ENCODE peak calls at places on chromosomes 5 and 9, in six cellular contexts. Z is K562, M is MG63, N is uterus, I is skeletal muscle cell, Q is lower leg skin. X is an unnamed sample.

GRCh38 chr5:57166250-57166649 is 7.6 kb upstream of the GPBP1 start:
- DNase-seq in Z (peak), M (no peak), N (no peak), I (no peak), Q (no peak), X (no peak)

GRCh38 chr9:673264-673965 is 168.1 kb upstream of the DMRT1 start:
- DNase-seq in Z (no peak), M (peak), N (no peak), I (no peak), Q (no peak), X (no peak)

GRCh38 chr5:145178667-145179523 is 656.2 kb downstream of the PRELID2 start:
- DNase-seq in Z (no peak), M (no peak), N (no peak), I (no peak), Q (no peak), X (no peak)

GRCh38 chr9:34334337-34334824 is 5.0 kb downstream of the NUDT2 start:
- DNase-seq in Z (no peak), M (no peak), N (no peak), I (no peak), Q (no peak), X (no peak)

GRCh38 chr9:90808890-90809685 is 7.5 kb downstream of the SYK start:
- DNase-seq in Z (no peak), M (no peak), N (no peak), I (no peak), Q (peak), X (no peak)

GRCh38 chr5:168833936-168834335 is 254.8 kb upstream of the PANK3 start:
- DNase-seq in Z (no peak), M (no peak), N (no peak), I (no peak), Q (no peak), X (no peak)

GRCh38 chr5:76947064-76947463 is 5.8 kb upstream of the CRHBP start:
- DNase-seq in Z (peak), M (no peak), N (no peak), I (no peak), Q (no peak), X (no peak)

GRCh38 chr5:127942246-127943060 is 141.1 kb upstream of the SLC12A2 start:
- DNase-seq in Z (no peak), M (no peak), N (no peak), I (no peak), Q (no peak), X (no peak)

GRCh38 chr5:146656638-146657037 is 140.6 kb upstream of the GPR151 start:
- DNase-seq in Z (no peak), M (no peak), N (no peak), I (no peak), Q (no peak), X (no peak)

GRCh38 chr9:36187414-36187813 is 3.3 kb upstream of the CLTA start:
- DNase-seq in Z (no peak), M (peak), N (no peak), I (peak), Q (no peak), X (peak)

GRCh38 chr5:165161204-165161603 is 1655.8 kb downstream of the MAT2B start:
- DNase-seq in Z (no peak), M (no peak), N (no peak), I (no peak), Q (no peak), X (no peak)

GRCh38 chr9:95192631-95193030 is 124.9 kb downstream of the FANCC start:
- DNase-seq in Z (no peak), M (no peak), N (no peak), I (no peak), Q (no peak), X (no peak)

GRCh38 chr5:166720026-166720425 is 1571.4 kb upstream of the WWC1 start:
- DNase-seq in Z (no peak), M (no peak), N (no peak), I (peak), Q (no peak), X (no peak)

GRCh38 chr5:176608937-176609723 is 826 bp downstream of the GPRIN1 start:
- DNase-seq in Z (peak), M (peak), N (no peak), I (no peak), Q (no peak), X (no peak)

GRCh38 chr9:112049834-112050516 is 125.1 kb downstream of the SUSD1 start:
- DNase-seq in Z (no peak), M (peak), N (no peak), I (no peak), Q (no peak), X (no peak)

GRCh38 chr5:95178046-95178651 is 106.7 kb downstream of the MCTP1 start:
- DNase-seq in Z (peak), M (peak), N (no peak), I (peak), Q (no peak), X (peak)

GRCh38 chr9:129382281-129383004 is 204.4 kb upstream of the IER5L start:
- DNase-seq in Z (no peak), M (no peak), N (peak), I (no peak), Q (no peak), X (no peak)

GRCh38 chr5:171152382-171152781 is 156.7 kb upstream of the TLX3 start:
- DNase-seq in Z (peak), M (no peak), N (no peak), I (peak), Q (no peak), X (no peak)

GRCh38 chr5:56480305-56481146 is 247.4 kb upstream of the ANKRD55 start:
- DNase-seq in Z (no peak), M (peak), N (peak), I (peak), Q (peak), X (no peak)

GRCh38 chr5:158140120-158140778 is 281.3 kb upstream of the CLINT1 start:
- DNase-seq in Z (no peak), M (peak), N (peak), I (no peak), Q (no peak), X (no peak)

GRCh38 chr5:29382735-29383280 is 1810.7 kb upstream of the CDH6 start:
- DNase-seq in Z (peak), M (no peak), N (no peak), I (no peak), Q (no peak), X (no peak)

GRCh38 chr5:178464431-178465048 is 125.7 kb downstream of the COL23A1 start:
- DNase-seq in Z (no peak), M (no peak), N (no peak), I (no peak), Q (no peak), X (no peak)

GRCh38 chr9:108775901-108776306 is 79.9 kb downstream of the ACTL7B start:
- DNase-seq in Z (no peak), M (no peak), N (no peak), I (no peak), Q (no peak), X (no peak)

GRCh38 chr9:129080312-129080607 is 651 bp upstream of the DOLPP1 start:
- DNase-seq in Z (no peak), M (no peak), N (no peak), I (no peak), Q (no peak), X (no peak)

GRCh38 chr9:78278177-78278777 is 18.6 kb upstream of the PSAT1 start:
- DNase-seq in Z (no peak), M (no peak), N (no peak), I (peak), Q (no peak), X (peak)

GRCh38 chr5:35229076-35230042 is 928 bp downstream of the PRLR start:
- DNase-seq in Z (no peak), M (no peak), N (peak), I (no peak), Q (no peak), X (no peak)

GRCh38 chr9:90985631-90986030 is 184.0 kb downstream of the SYK start:
- DNase-seq in Z (no peak), M (no peak), N (no peak), I (no peak), Q (no peak), X (no peak)

DNA sequence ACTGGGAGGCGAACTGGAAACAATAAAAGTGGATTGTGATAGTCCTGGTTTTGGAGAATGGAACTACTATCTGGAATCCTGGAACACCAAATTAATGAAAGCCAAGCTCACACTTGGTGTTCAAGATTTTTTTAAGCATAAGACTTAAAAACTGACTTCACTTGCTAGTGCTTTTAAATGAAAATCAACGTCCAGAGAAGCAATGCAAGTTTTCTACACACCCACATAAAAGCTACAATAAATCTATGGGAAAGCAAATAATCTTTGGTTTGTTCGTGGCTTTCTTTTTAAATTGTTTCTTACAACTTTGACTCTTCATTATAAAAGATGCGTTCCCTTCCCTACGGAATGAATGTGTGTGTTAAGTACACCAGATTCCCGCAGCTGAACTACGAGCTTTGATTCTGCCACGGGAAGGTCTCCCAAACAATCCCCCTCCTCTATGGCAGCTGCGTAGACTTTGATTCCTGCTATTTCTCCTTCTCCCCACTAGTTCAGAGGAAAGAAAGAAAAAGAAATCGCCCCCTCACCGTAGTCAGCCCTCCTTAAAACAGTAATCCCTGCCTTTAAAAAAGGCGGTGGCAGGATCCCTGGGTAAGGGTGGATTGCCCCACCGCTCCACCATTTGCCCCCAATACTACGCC is 1057.2 kb upstream of the DMAC1 start:
- DNase-seq in Z (no peak), M (no peak), N (no peak), I (no peak), Q (no peak), X (no peak)
- H3K4me3 ChIP-seq in Z (no peak), M (no peak), N (peak), I (peak), Q (peak), X (peak)

DNA sequence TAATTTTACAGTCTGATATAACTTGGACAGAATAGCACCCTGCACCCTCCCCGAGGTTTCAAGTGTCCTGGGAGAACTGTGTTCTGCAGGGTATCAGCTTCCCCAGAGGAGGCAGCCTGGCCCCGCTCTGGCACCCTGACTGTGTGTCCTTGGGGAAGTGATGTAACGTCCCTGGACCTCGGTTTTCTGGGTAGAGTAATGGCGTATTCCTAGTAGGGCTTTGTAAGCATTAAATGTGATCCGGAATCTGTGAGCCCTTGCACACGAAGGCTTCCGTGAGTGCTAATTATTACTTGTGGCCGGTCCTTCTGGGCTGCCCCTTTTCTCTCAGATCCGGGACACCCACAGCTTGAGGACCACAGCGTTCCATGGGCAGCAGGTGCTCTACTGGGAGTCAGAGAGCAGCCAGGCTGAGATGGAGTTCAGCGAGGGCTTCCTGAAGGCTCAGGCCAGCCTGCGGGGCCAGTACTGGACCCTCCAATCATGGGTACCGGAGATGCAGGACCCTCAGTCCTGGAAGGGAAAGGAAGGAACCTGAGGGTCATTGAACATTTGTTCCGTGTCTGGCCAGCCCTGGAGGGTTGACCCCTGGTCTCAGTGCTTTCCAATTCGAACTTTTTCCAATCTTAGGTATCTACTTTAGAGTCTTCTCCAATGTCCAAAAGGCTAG is 1.0 kb upstream of the CACFD1 start:
- DNase-seq in Z (no peak), M (no peak), N (no peak), I (no peak), Q (no peak), X (no peak)
- H3K4me3 ChIP-seq in Z (no peak), M (peak), N (peak), I (peak), Q (no peak), X (peak)

DNA sequence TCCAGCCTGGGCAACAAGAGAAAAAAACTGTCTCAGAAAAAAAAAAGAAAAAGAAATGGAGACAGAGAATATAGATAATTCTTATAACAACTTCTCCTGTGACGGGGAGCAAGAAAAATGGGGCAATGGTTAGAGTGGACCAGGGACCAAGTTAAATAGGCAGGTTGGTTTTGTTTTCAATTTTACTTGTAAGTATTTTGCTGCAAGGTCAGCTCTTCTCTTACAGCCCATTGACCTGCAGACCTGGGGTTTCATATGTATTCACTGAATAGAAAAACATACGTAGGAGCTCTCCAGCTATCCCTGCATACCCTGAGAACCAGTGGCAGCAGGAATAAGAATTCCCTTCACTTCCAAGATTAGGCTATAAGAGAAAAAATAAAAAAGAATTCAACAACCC is 29.2 kb upstream of the IL13 start:
- DNase-seq in Z (no peak), M (no peak), N (no peak), I (no peak), Q (no peak), X (no peak)
- H3K4me3 ChIP-seq in Z (no peak), M (no peak), N (no peak), I (no peak), Q (no peak), X (no peak)

GRCh38 chr9:127525426-127526188 is 74.3 kb downstream of the LRSAM1 start:
- DNase-seq in Z (peak), M (no peak), N (no peak), I (no peak), Q (no peak), X (no peak)
- H3K4me3 ChIP-seq in Z (no peak), M (no peak), N (no peak), I (no peak), Q (no peak), X (no peak)

GRCh38 chr9:13360188-13360587 is 80.7 kb upstream of the MPDZ start:
- DNase-seq in Z (no peak), M (no peak), N (no peak), I (no peak), Q (no peak), X (no peak)

GRCh38 chr9:13352451-13352979 is 73.0 kb upstream of the MPDZ start:
- DNase-seq in Z (no peak), M (no peak), N (no peak), I (no peak), Q (no peak), X (no peak)

GRCh38 chr9:13351768-13352386 is 72.4 kb upstream of the MPDZ start:
- DNase-seq in Z (peak), M (peak), N (no peak), I (peak), Q (no peak), X (no peak)

GRCh38 chr9:13358128-13358527 is 78.6 kb upstream of the MPDZ start:
- DNase-seq in Z (no peak), M (peak), N (no peak), I (peak), Q (no peak), X (peak)

DNA sequence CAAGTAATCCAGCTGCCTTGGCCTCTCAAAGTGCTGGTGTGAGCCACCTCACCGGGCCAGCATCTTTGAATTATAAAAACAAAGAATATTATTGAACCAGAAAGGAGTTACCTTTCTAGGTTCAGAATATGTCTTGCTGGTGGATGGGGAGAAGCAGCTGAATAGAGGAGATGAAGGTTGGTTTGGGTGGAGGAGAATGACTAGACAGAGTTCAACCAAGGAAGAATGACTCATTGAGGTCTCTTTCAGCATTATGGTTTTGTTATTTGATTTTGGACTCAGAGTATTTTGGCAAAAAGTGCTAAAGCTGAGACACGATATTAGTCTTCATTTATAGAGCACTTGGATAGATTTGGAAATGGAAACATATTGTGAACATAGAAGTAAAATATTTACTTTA is 75.2 kb upstream of the MPDZ start:
- DNase-seq in Z (no peak), M (peak), N (no peak), I (peak), Q (no peak), X (no peak)
- H3K4me3 ChIP-seq in Z (no peak), M (no peak), N (no peak), I (no peak), Q (no peak), X (no peak)

X was measured in AG04449.